ENCODE peak calls at places on chromosomes 12 and 14, in nine cellular contexts. X is endodermal cell; Z is AG10803; J is hippocampal formation; C is AG09309; L is amniotic stem cell; Y is central memory CD4-positive, alpha-beta T cell; N is H54; K is iris pigment epithelial cell. D is an unnamed sample.

GRCh38 chr12:61757831-61758505 is 502.2 kb upstream of the USP15 start:
- DNase-seq in Z (peak; percentile 11), X (no peak), C (no peak), L (no peak), N (no peak), Y (no peak), J (no peak), K (peak; percentile 36), D (peak; percentile 43)

GRCh38 chr12:109389146-109389545 is 41.4 kb downstream of the MYO1H start:
- DNase-seq in Y (no peak), K (no peak), C (no peak), N (no peak), X (peak; percentile 53), J (no peak), L (no peak), Z (no peak), D (no peak)

GRCh38 chr12:131573631-131574396 is 137.1 kb upstream of the SFSWAP start:
- DNase-seq in C (no peak), Y (no peak), K (no peak), X (peak; percentile 46), J (no peak), L (no peak), Z (no peak), N (no peak), D (no peak)

GRCh38 chr14:86639146-86639545 is 1109.2 kb downstream of the FLRT2 start:
- DNase-seq in N (no peak), Y (no peak), K (no peak), Z (peak; percentile 2), L (no peak), C (no peak), X (no peak), J (no peak), D (peak; percentile 15)

GRCh38 chr12:104090685-104091084 is 26.4 kb downstream of the HCFC2 start:
- DNase-seq in N (no peak), K (peak; percentile 17), Z (no peak), X (no peak), Y (no peak), C (no peak), L (no peak), J (no peak), D (no peak)

GRCh38 chr14:98906123-98906995 is 365.6 kb downstream of the BCL11B start:
- DNase-seq in J (no peak), K (no peak), N (no peak), X (no peak), C (no peak), Z (peak; percentile 28), Y (no peak), L (no peak), D (no peak)

GRCh38 chr12:25699454-25699853 is 146.4 kb upstream of the LMNTD1 start:
- DNase-seq in Z (no peak), J (no peak), N (no peak), C (no peak), L (no peak), K (peak; percentile 84), Y (no peak), X (no peak), D (peak; percentile 56)

GRCh38 chr12:59055204-59055839 is 135.0 kb upstream of the LRIG3 start:
- DNase-seq in J (no peak), Y (no peak), C (no peak), Z (peak; percentile 62), L (peak; percentile 12), X (no peak), K (peak; percentile 90), N (peak; percentile 42), D (peak; percentile 62)

GRCh38 chr12:106074706-106075392 is 63.9 kb downstream of the NUAK1 start:
- DNase-seq in N (no peak), J (no peak), K (peak; percentile 61), Z (peak; percentile 70), C (no peak), X (peak; percentile 43), Y (no peak), L (no peak), D (no peak)

GRCh38 chr14:69675877-69676416 is 64.6 kb downstream of the SUSD6 start:
- DNase-seq in Y (no peak), K (no peak), X (no peak), Z (no peak), J (no peak), L (no peak), N (no peak), C (no peak), D (no peak)

GRCh38 chr14:91300283-91300841 is 55.9 kb upstream of the GPR68 start:
- DNase-seq in J (no peak), Y (no peak), X (no peak), L (no peak), N (no peak), Z (no peak), K (peak; percentile 29), C (no peak), D (no peak)

GRCh38 chr12:49448858-49449257 is 81.6 kb downstream of the SPATS2 start:
- DNase-seq in N (no peak), Z (no peak), Y (no peak), J (no peak), L (no peak), K (no peak), X (no peak), C (no peak), D (no peak)

GRCh38 chr12:55738113-55739024 is 4.6 kb upstream of the GDF11 start:
- DNase-seq in L (peak; percentile 68), J (peak; percentile 73), X (peak; percentile 98), N (no peak), K (peak; percentile 80), C (no peak), Z (peak; percentile 71), Y (peak; percentile 78), D (peak; percentile 84)

GRCh38 chr14:100110801-100111200 is 45.6 kb downstream of the EVL start:
- DNase-seq in C (no peak), L (no peak), Y (no peak), X (no peak), K (no peak), J (no peak), Z (no peak), N (no peak), D (no peak)

GRCh38 chr12:121961195-121961879 is 42.9 kb downstream of the CFAP251 start:
- DNase-seq in X (peak; percentile 9), L (no peak), C (no peak), Y (no peak), K (no peak), Z (no peak), J (no peak), N (no peak), D (no peak)

GRCh38 chr14:39581474-39581873 is 149.2 kb upstream of the FBXO33 start:
- DNase-seq in X (no peak), N (no peak), Y (no peak), J (no peak), K (no peak), Z (no peak), C (no peak), L (no peak), D (peak; percentile 8)

GRCh38 chr14:27190286-27190685 is 592.5 kb upstream of the NOVA1 start:
- DNase-seq in X (no peak), Z (no peak), K (no peak), N (no peak), C (no peak), L (no peak), Y (no peak), J (no peak), D (no peak)

GRCh38 chr14:54487771-54488170 is 1.0 kb downstream of the GMFB start:
- DNase-seq in N (peak; percentile 26), Z (peak; percentile 62), L (no peak), Y (no peak), X (peak; percentile 22), C (no peak), J (no peak), K (peak; percentile 52), D (peak; percentile 68)

GRCh38 chr12:96063046-96063445 is 27.7 kb upstream of the LTA4H start:
- DNase-seq in K (no peak), L (no peak), Y (no peak), N (no peak), J (no peak), C (no peak), Z (peak; percentile 25), X (no peak), D (no peak)

GRCh38 chr12:76274699-76275098 is 73.5 kb downstream of the BBS10 start:
- DNase-seq in Z (peak; percentile 68), C (no peak), J (no peak), K (no peak), Y (no peak), X (no peak), L (no peak), N (no peak), D (no peak)

GRCh38 chr12:86290615-86291014 is 34.4 kb upstream of the MGAT4C start:
- DNase-seq in K (peak; percentile 0), X (no peak), J (no peak), C (no peak), Z (no peak), N (no peak), L (no peak), Y (no peak), D (no peak)

GRCh38 chr14:77123381-77124344 is 17.9 kb downstream of the ZDHHC22 start:
- DNase-seq in Z (no peak), K (no peak), Y (no peak), L (no peak), C (no peak), N (no peak), J (peak; percentile 50), X (peak; percentile 70), D (no peak)

GRCh38 chr12:85138833-85139232 is 102.7 kb downstream of the LRRIQ1 start:
- DNase-seq in C (no peak), X (no peak), K (no peak), Y (no peak), L (no peak), J (no peak), Z (no peak), N (no peak), D (no peak)

GRCh38 chr14:24392327-24393098 is 6.3 kb upstream of the NYNRIN start:
- DNase-seq in K (peak; percentile 79), Y (no peak), L (no peak), Z (peak; percentile 42), C (no peak), X (no peak), J (no peak), N (peak; percentile 45), D (peak; percentile 50)

GRCh38 chr12:14207946-14208612 is 157.4 kb upstream of the ATF7IP start:
- DNase-seq in K (no peak), Y (no peak), X (no peak), J (no peak), N (no peak), L (no peak), Z (no peak), C (no peak), D (no peak)